ENCODE peak calls at places on chromosomes 2 and 18, in ten cellular contexts. G, S, V, C, P, Y, W, L, E and Q are unnamed samples.

GRCh38 chr2:173229086-173229485 is 125.6 kb upstream of the CDCA7 start:
- DNase-seq in Y (no peak), V (no peak), C (no peak), S (no peak), G (no peak), E (no peak), W (no peak), L (no peak), P (no peak), Q (no peak)

GRCh38 chr2:102839668-102840388 is 78.0 kb downstream of the TMEM182 start:
- DNase-seq in P (peak; percentile 22), E (no peak), G (no peak), W (peak; percentile 50), V (peak; percentile 64), C (no peak), L (peak; percentile 10), Y (no peak), S (peak; percentile 17), Q (peak; percentile 28)

GRCh38 chr2:164992818-164993217 is 37.5 kb upstream of the SLC38A11 start:
- DNase-seq in E (no peak), V (peak; percentile 69), Y (peak; percentile 61), S (peak; percentile 89), P (peak; percentile 58), C (peak; percentile 50), W (peak; percentile 87), L (peak; percentile 45), G (no peak), Q (peak; percentile 89)

GRCh38 chr2:30375915-30376314 is 71.1 kb upstream of the LCLAT1 start:
- DNase-seq in V (no peak), S (no peak), E (no peak), L (no peak), G (no peak), W (no peak), C (no peak), Y (no peak), P (no peak), Q (no peak)

GRCh38 chr2:191020742-191021381 is 6.9 kb upstream of the STAT1 start:
- DNase-seq in S (peak; percentile 93), V (no peak), L (peak; percentile 12), W (peak; percentile 87), C (no peak), Y (peak; percentile 36), P (no peak), G (peak; percentile 58), E (no peak), Q (peak; percentile 65)

GRCh38 chr2:98269274-98269673 is 77.0 kb upstream of the CNGA3 start:
- DNase-seq in V (peak; percentile 55), W (peak; percentile 71), P (peak; percentile 64), Y (no peak), G (no peak), E (no peak), C (no peak), L (no peak), S (peak; percentile 63), Q (peak; percentile 61)

GRCh38 chr2:27370816-27371620 is 602 bp downstream of the SNX17 start:
- DNase-seq in P (no peak), E (no peak), C (no peak), W (peak; percentile 73), Y (no peak), S (peak; percentile 53), L (peak; percentile 65), G (no peak), V (no peak), Q (peak; percentile 21)

GRCh38 chr2:30208453-30208852 is 22.9 kb upstream of the LBH start:
- DNase-seq in V (peak; percentile 52), W (peak; percentile 87), C (peak; percentile 19), E (no peak), G (peak; percentile 71), S (peak; percentile 82), L (peak; percentile 72), P (peak; percentile 47), Y (peak; percentile 70), Q (peak; percentile 61)

GRCh38 chr2:159497857-159498256 is 118.5 kb downstream of the BAZ2B start:
- DNase-seq in S (no peak), P (peak; percentile 13), V (no peak), W (no peak), C (no peak), E (no peak), Y (no peak), G (no peak), L (no peak), Q (no peak)

GRCh38 chr2:85536479-85536878 is 2.5 kb upstream of the MAT2A start:
- DNase-seq in G (no peak), V (no peak), W (peak; percentile 74), Y (no peak), L (no peak), C (no peak), P (no peak), E (no peak), S (peak; percentile 89), Q (peak; percentile 73)

GRCh38 chr2:144460981-144461766 is 58.7 kb downstream of the ZEB2 start:
- DNase-seq in P (no peak), Y (no peak), S (peak; percentile 86), C (no peak), E (no peak), G (peak; percentile 48), V (peak; percentile 36), L (no peak), W (peak; percentile 89), Q (peak; percentile 96)

GRCh38 chr2:159251296-159252173 is 35.0 kb downstream of the WDSUB1 start:
- DNase-seq in Y (no peak), W (no peak), S (no peak), E (no peak), G (no peak), C (no peak), L (no peak), P (no peak), V (no peak), Q (no peak)

GRCh38 chr18:74499633-74500032 is 3.5 kb downstream of the CNDP2 start:
- DNase-seq in V (no peak), P (no peak), G (peak; percentile 60), W (peak; percentile 62), S (no peak), Y (peak; percentile 71), C (peak; percentile 26), L (no peak), E (peak; percentile 76), Q (peak; percentile 18)

GRCh38 chr18:69469444-69469919 is 68.8 kb downstream of the DOK6 start:
- DNase-seq in S (no peak), P (peak; percentile 45), W (no peak), E (no peak), L (no peak), V (no peak), Y (no peak), C (no peak), G (no peak), Q (no peak)

GRCh38 chr2:191051825-191052778 is 38.1 kb upstream of the STAT1 start:
- DNase-seq in V (peak; percentile 7), G (no peak), Y (no peak), L (no peak), P (peak; percentile 45), E (no peak), W (peak; percentile 72), S (peak; percentile 74), C (no peak), Q (peak; percentile 60)

GRCh38 chr18:3947383-3947782 is 497.4 kb downstream of the TGIF1 start:
- DNase-seq in E (no peak), S (no peak), W (no peak), P (no peak), C (no peak), V (no peak), Y (no peak), G (no peak), L (no peak), Q (no peak)

GRCh38 chr2:107687087-107687486 is 139.6 kb upstream of the RGPD4 start:
- DNase-seq in V (no peak), S (no peak), G (no peak), P (no peak), L (no peak), E (no peak), Y (no peak), W (no peak), C (no peak), Q (no peak)

GRCh38 chr2:42601076-42601475 is 32.6 kb downstream of the MTA3 start:
- DNase-seq in S (peak; percentile 3), E (no peak), G (no peak), W (no peak), Y (no peak), V (no peak), P (no peak), L (no peak), C (no peak), Q (no peak)

DNA sequence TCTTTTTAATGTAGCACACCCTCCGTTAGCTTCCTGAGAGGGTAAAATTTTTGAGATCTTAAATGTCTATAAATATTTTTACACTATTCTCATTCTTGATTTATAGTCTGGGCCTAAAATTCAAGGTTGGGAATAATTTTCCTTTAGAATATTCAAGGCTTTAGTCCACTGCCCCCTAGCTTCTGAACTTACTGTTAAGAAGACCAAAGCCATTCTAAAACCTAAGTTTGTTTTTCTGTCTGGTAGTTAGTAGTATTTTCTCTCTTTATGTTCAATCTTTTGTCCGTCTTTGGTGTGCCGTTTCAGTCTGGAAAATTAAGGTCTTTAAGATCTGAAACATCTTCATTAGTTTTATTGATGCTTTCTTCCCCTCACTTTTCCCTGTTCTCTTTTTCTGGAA is 14.5 kb downstream of the OSBPL6 start:
- DNase-seq in P (no peak), W (peak; percentile 28), S (peak; percentile 26), C (no peak), L (no peak), V (no peak), Y (no peak), G (no peak), E (no peak), Q (no peak)
- TF ChIP-seq CTCF in P (peak; percentile 46), W (peak; percentile 38), S (peak; percentile 37), C (peak; percentile 23), L (peak; percentile 16), V (peak; percentile 44), Y (peak; percentile 12), G (no peak), E (peak; percentile 20), Q (peak; percentile 45)

DNA sequence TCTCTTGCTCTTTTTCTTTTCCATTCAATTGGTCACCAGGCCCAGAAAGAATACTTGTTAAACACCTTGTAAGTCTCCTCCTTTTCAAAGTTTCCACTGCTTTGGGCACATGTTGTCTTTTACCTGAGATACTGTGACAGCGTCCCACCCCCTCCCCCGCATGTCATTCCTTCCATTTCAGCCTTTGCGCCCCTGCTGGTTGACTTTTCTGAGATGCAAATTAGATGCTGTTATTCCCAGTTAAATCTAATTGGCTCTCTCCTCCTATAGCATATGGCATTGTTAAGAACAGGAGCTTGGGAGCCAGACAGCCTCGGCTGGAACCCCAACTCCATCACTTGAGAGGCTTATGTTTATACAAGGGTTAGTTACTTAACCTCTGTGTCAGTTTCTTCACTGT is 80.3 kb upstream of the GAREM1 start:
- DNase-seq in W (no peak), L (no peak), V (no peak), C (no peak), P (peak; percentile 23), Y (no peak), E (no peak), S (no peak), G (no peak), Q (peak; percentile 2)
- TF ChIP-seq CTCF in W (peak; percentile 11), L (no peak), V (peak; percentile 38), C (no peak), P (peak; percentile 52), Y (no peak), E (no peak), S (no peak), G (no peak), Q (peak; percentile 54)

GRCh38 chr2:148909114-148909513 is 34.1 kb downstream of the KIF5C start:
- DNase-seq in G (no peak), L (no peak), P (no peak), S (peak; percentile 3), E (no peak), Y (no peak), C (no peak), V (no peak), W (no peak), Q (no peak)
- TF ChIP-seq CTCF in G (no peak), L (no peak), P (no peak), S (no peak), E (no peak), Y (no peak), C (no peak), V (no peak), W (no peak), Q (no peak)

GRCh38 chr18:48045744-48046143 is 115.3 kb upstream of the SMAD2 start:
- DNase-seq in W (no peak), G (no peak), Y (no peak), L (no peak), E (no peak), V (no peak), S (no peak), C (no peak), P (no peak), Q (no peak)
- TF ChIP-seq CTCF in W (no peak), G (no peak), Y (no peak), L (no peak), E (no peak), V (no peak), S (no peak), C (no peak), P (no peak), Q (no peak)